ENCODE peak calls at places on chromosomes 2 and 18, in four cellular contexts. N is SW 1271, E is GM20000, J is amygdala. X is an unnamed sample.

GRCh38 chr2:223784221-223784772 is 53.1 kb downstream of the AP1S3 start:
- DNase-seq in J (no peak), N (no peak), E (no peak), X (no peak)

GRCh38 chr18:75183524-75183923 is 25.4 kb downstream of the PTGR3 start:
- DNase-seq in J (no peak), N (no peak), E (no peak), X (no peak)

GRCh38 chr2:8882094-8882493 is 44.7 kb upstream of the KIDINS220 start:
- DNase-seq in J (no peak), E (no peak), N (no peak), X (no peak)

GRCh38 chr18:45207328-45207727 is 407.9 kb upstream of the SLC14A2 start:
- DNase-seq in J (no peak), E (no peak), N (no peak), X (no peak)

GRCh38 chr2:167264380-167264779 is 376.1 kb downstream of the XIRP2 start:
- DNase-seq in J (peak), E (no peak), N (peak), X (peak)

GRCh38 chr2:240455719-240456606 is 20.5 kb downstream of the GPC1 start:
- DNase-seq in J (no peak), N (no peak), E (no peak), X (no peak)

GRCh38 chr2:41768301-41768700 is 279.5 kb upstream of the PKDCC start:
- DNase-seq in J (no peak), N (no peak), E (no peak), X (no peak)

GRCh38 chr2:101496279-101496678 is 21.4 kb upstream of the RFX8 start:
- DNase-seq in E (no peak), J (no peak), N (no peak), X (no peak)

GRCh38 chr18:44725300-44726096 is 44.8 kb downstream of the SETBP1 start:
- DNase-seq in N (no peak), J (no peak), E (peak), X (no peak)

X was measured in cerebellum.